ENCODE peak calls at places on chromosomes 6 and 20, in six cellular contexts. One of them, this sample, is unnamed.

GRCh38 chr6:36727491-36728021 is 29.9 kb downstream of the RAB44 start:
- DNase-seq in uterus: no peak
- DNase-seq in foreskin keratinocyte: peak; percentile 39
- DNase-seq in right atrium auricular region: no peak
- DNase-seq in fibroblast of lung: no peak
- DNase-seq in heart left ventricle: no peak
- DNase-seq in this sample: no peak

GRCh38 chr6:169224185-169224695 is 29.4 kb downstream of the THBS2 start:
- DNase-seq in uterus: peak; percentile 75
- DNase-seq in foreskin keratinocyte: peak; percentile 96
- DNase-seq in right atrium auricular region: peak; percentile 79
- DNase-seq in fibroblast of lung: peak; percentile 74
- DNase-seq in heart left ventricle: peak; percentile 61
- DNase-seq in this sample: no peak

GRCh38 chr20:36736451-36737182 is 9.3 kb downstream of the NDRG3 start:
- DNase-seq in uterus: no peak
- DNase-seq in foreskin keratinocyte: no peak
- DNase-seq in right atrium auricular region: no peak
- DNase-seq in fibroblast of lung: no peak
- DNase-seq in heart left ventricle: no peak
- DNase-seq in this sample: no peak

GRCh38 chr6:119241124-119241491 is 108.5 kb downstream of the MAN1A1 start:
- DNase-seq in uterus: no peak
- DNase-seq in foreskin keratinocyte: no peak
- DNase-seq in right atrium auricular region: no peak
- DNase-seq in fibroblast of lung: peak; percentile 82
- DNase-seq in heart left ventricle: no peak
- DNase-seq in this sample: no peak

GRCh38 chr20:10611357-10611756 is 62.4 kb downstream of the JAG1 start:
- DNase-seq in uterus: peak; percentile 63
- DNase-seq in foreskin keratinocyte: peak; percentile 51
- DNase-seq in right atrium auricular region: no peak
- DNase-seq in fibroblast of lung: peak; percentile 50
- DNase-seq in heart left ventricle: peak; percentile 69
- DNase-seq in this sample: peak; percentile 40

GRCh38 chr20:6231551-6231950 is 108.7 kb upstream of the FERMT1 start:
- DNase-seq in uterus: no peak
- DNase-seq in foreskin keratinocyte: peak; percentile 58
- DNase-seq in right atrium auricular region: no peak
- DNase-seq in fibroblast of lung: peak; percentile 15
- DNase-seq in heart left ventricle: no peak
- DNase-seq in this sample: no peak

GRCh38 chr20:58890073-58890453 is 37.5 kb downstream of the GNAS start:
- DNase-seq in uterus: no peak
- DNase-seq in foreskin keratinocyte: no peak
- DNase-seq in right atrium auricular region: no peak
- DNase-seq in fibroblast of lung: no peak
- DNase-seq in heart left ventricle: no peak
- DNase-seq in this sample: no peak

GRCh38 chr6:11140061-11140460 is 28.5 kb upstream of the ERVFRD-1 start:
- DNase-seq in uterus: no peak
- DNase-seq in foreskin keratinocyte: peak; percentile 55
- DNase-seq in right atrium auricular region: no peak
- DNase-seq in fibroblast of lung: peak; percentile 28
- DNase-seq in heart left ventricle: no peak
- DNase-seq in this sample: no peak

GRCh38 chr20:47701612-47702011 is 83.7 kb downstream of the SULF2 start:
- DNase-seq in uterus: no peak
- DNase-seq in foreskin keratinocyte: no peak
- DNase-seq in right atrium auricular region: no peak
- DNase-seq in fibroblast of lung: no peak
- DNase-seq in heart left ventricle: no peak
- DNase-seq in this sample: no peak

GRCh38 chr6:113315068-113315467 is 542.1 kb upstream of the MARCKS start:
- DNase-seq in uterus: no peak
- DNase-seq in foreskin keratinocyte: no peak
- DNase-seq in right atrium auricular region: no peak
- DNase-seq in fibroblast of lung: no peak
- DNase-seq in heart left ventricle: no peak
- DNase-seq in this sample: no peak

GRCh38 chr6:78770766-78771165 is 96.6 kb upstream of the IRAK1BP1 start:
- DNase-seq in uterus: no peak
- DNase-seq in foreskin keratinocyte: no peak
- DNase-seq in right atrium auricular region: no peak
- DNase-seq in fibroblast of lung: no peak
- DNase-seq in heart left ventricle: no peak
- DNase-seq in this sample: no peak

GRCh38 chr6:41647061-41647511 is 8.8 kb downstream of the MDFI start:
- DNase-seq in uterus: no peak
- DNase-seq in foreskin keratinocyte: no peak
- DNase-seq in right atrium auricular region: no peak
- DNase-seq in fibroblast of lung: peak; percentile 65
- DNase-seq in heart left ventricle: no peak
- DNase-seq in this sample: no peak

GRCh38 chr6:31498748-31499147 is 803 bp downstream of the MICB start:
- DNase-seq in uterus: no peak
- DNase-seq in foreskin keratinocyte: no peak
- DNase-seq in right atrium auricular region: no peak
- DNase-seq in fibroblast of lung: peak; percentile 9
- DNase-seq in heart left ventricle: no peak
- DNase-seq in this sample: peak; percentile 51

GRCh38 chr6:168179133-168179532 is 100.1 kb upstream of the FRMD1 start:
- DNase-seq in uterus: no peak
- DNase-seq in foreskin keratinocyte: no peak
- DNase-seq in right atrium auricular region: no peak
- DNase-seq in fibroblast of lung: no peak
- DNase-seq in heart left ventricle: no peak
- DNase-seq in this sample: peak; percentile 7

GRCh38 chr6:91904586-91904985 is 1317.7 kb upstream of the MAP3K7 start:
- DNase-seq in uterus: no peak
- DNase-seq in foreskin keratinocyte: no peak
- DNase-seq in right atrium auricular region: no peak
- DNase-seq in fibroblast of lung: no peak
- DNase-seq in heart left ventricle: no peak
- DNase-seq in this sample: no peak

GRCh38 chr6:56246941-56247653 is at the start of gene COL21A1:
- DNase-seq in uterus: peak; percentile 69
- DNase-seq in foreskin keratinocyte: peak; percentile 37
- DNase-seq in right atrium auricular region: no peak
- DNase-seq in fibroblast of lung: peak; percentile 45
- DNase-seq in heart left ventricle: peak; percentile 45
- DNase-seq in this sample: peak; percentile 39

GRCh38 chr20:16953858-16954257 is 205.7 kb downstream of the OTOR start:
- DNase-seq in uterus: no peak
- DNase-seq in foreskin keratinocyte: no peak
- DNase-seq in right atrium auricular region: no peak
- DNase-seq in fibroblast of lung: no peak
- DNase-seq in heart left ventricle: no peak
- DNase-seq in this sample: no peak

GRCh38 chr20:49412953-49413352 is 69.5 kb downstream of the KCNB1 start:
- DNase-seq in uterus: no peak
- DNase-seq in foreskin keratinocyte: no peak
- DNase-seq in right atrium auricular region: no peak
- DNase-seq in fibroblast of lung: no peak
- DNase-seq in heart left ventricle: no peak
- DNase-seq in this sample: no peak

GRCh38 chr6:14292119-14292518 is 174.5 kb downstream of the CD83 start:
- DNase-seq in uterus: no peak
- DNase-seq in foreskin keratinocyte: peak; percentile 34
- DNase-seq in right atrium auricular region: no peak
- DNase-seq in fibroblast of lung: no peak
- DNase-seq in heart left ventricle: no peak
- DNase-seq in this sample: no peak

GRCh38 chr6:167689751-167690150 is 137.0 kb upstream of the AFDN start:
- DNase-seq in uterus: no peak
- DNase-seq in foreskin keratinocyte: no peak
- DNase-seq in right atrium auricular region: no peak
- DNase-seq in fibroblast of lung: no peak
- DNase-seq in heart left ventricle: peak; percentile 16
- DNase-seq in this sample: no peak

GRCh38 chr20:32179934-32180333 is 27.6 kb downstream of the PLAGL2 start:
- DNase-seq in uterus: no peak
- DNase-seq in foreskin keratinocyte: no peak
- DNase-seq in right atrium auricular region: no peak
- DNase-seq in fibroblast of lung: no peak
- DNase-seq in heart left ventricle: no peak
- DNase-seq in this sample: no peak

GRCh38 chr20:44692932-44693476 is 22.2 kb upstream of the CCN5 start:
- DNase-seq in uterus: peak; percentile 77
- DNase-seq in foreskin keratinocyte: peak; percentile 51
- DNase-seq in right atrium auricular region: peak; percentile 95
- DNase-seq in fibroblast of lung: peak; percentile 97
- DNase-seq in heart left ventricle: peak; percentile 86
- DNase-seq in this sample: peak; percentile 96

GRCh38 chr20:21240394-21240793 is 62.7 kb upstream of the XRN2 start:
- DNase-seq in uterus: no peak
- DNase-seq in foreskin keratinocyte: no peak
- DNase-seq in right atrium auricular region: no peak
- DNase-seq in fibroblast of lung: no peak
- DNase-seq in heart left ventricle: no peak
- DNase-seq in this sample: no peak

GRCh38 chr20:56437196-56437960 is 25.3 kb downstream of the CASS4 start:
- DNase-seq in uterus: no peak
- DNase-seq in foreskin keratinocyte: no peak
- DNase-seq in right atrium auricular region: no peak
- DNase-seq in fibroblast of lung: no peak
- DNase-seq in heart left ventricle: no peak
- DNase-seq in this sample: peak; percentile 38

GRCh38 chr6:7151381-7151780 is 43.6 kb downstream of the RREB1 start:
- DNase-seq in uterus: no peak
- DNase-seq in foreskin keratinocyte: no peak
- DNase-seq in right atrium auricular region: no peak
- DNase-seq in fibroblast of lung: peak; percentile 20
- DNase-seq in heart left ventricle: no peak
- DNase-seq in this sample: no peak

GRCh38 chr6:13355043-13355945 is 27.0 kb upstream of the TBC1D7 start:
- DNase-seq in uterus: no peak
- DNase-seq in foreskin keratinocyte: peak; percentile 98
- DNase-seq in right atrium auricular region: no peak
- DNase-seq in fibroblast of lung: peak; percentile 93
- DNase-seq in heart left ventricle: no peak
- DNase-seq in this sample: no peak

GRCh38 chr20:25030649-25031026 is 27.3 kb downstream of the ACSS1 start:
- DNase-seq in uterus: no peak
- DNase-seq in foreskin keratinocyte: no peak
- DNase-seq in right atrium auricular region: no peak
- DNase-seq in fibroblast of lung: no peak
- DNase-seq in heart left ventricle: peak; percentile 25
- DNase-seq in this sample: no peak

GRCh38 chr6:154197176-154197850 is 158.3 kb downstream of the OPRM1 start:
- DNase-seq in uterus: no peak
- DNase-seq in foreskin keratinocyte: peak; percentile 39
- DNase-seq in right atrium auricular region: no peak
- DNase-seq in fibroblast of lung: peak; percentile 91
- DNase-seq in heart left ventricle: no peak
- DNase-seq in this sample: no peak

GRCh38 chr20:54048489-54048888 is 21.9 kb downstream of the BCAS1 start:
- DNase-seq in uterus: no peak
- DNase-seq in foreskin keratinocyte: no peak
- DNase-seq in right atrium auricular region: no peak
- DNase-seq in fibroblast of lung: peak; percentile 8
- DNase-seq in heart left ventricle: no peak
- DNase-seq in this sample: no peak
- H3K27me3 ChIP-seq in uterus: no peaks in the 10 kb centered on the region
- H3K27me3 ChIP-seq in foreskin keratinocyte: peaks cover 6% of the 10 kb centered on the region
- H3K27me3 ChIP-seq in right atrium auricular region: no peaks in the 10 kb centered on the region
- H3K27me3 ChIP-seq in fibroblast of lung: no peaks in the 10 kb centered on the region
- H3K27me3 ChIP-seq in heart left ventricle: no peaks in the 10 kb centered on the region
- H3K27me3 ChIP-seq in this sample: no peaks in the 10 kb centered on the region

GRCh38 chr6:159832941-159833340 is 32.9 kb downstream of the PNLDC1 start:
- DNase-seq in uterus: no peak
- DNase-seq in foreskin keratinocyte: peak; percentile 78
- DNase-seq in right atrium auricular region: no peak
- DNase-seq in fibroblast of lung: no peak
- DNase-seq in heart left ventricle: no peak
- DNase-seq in this sample: no peak
- TF ChIP-seq CTCF in uterus: no peak
- TF ChIP-seq CTCF in foreskin keratinocyte: peak; percentile 68
- TF ChIP-seq CTCF in right atrium auricular region: no peak
- TF ChIP-seq CTCF in fibroblast of lung: no peak
- TF ChIP-seq CTCF in heart left ventricle: no peak
- TF ChIP-seq CTCF in this sample: no peak

GRCh38 chr20:38703526-38703925 is 20.8 kb upstream of the SLC32A1 start:
- DNase-seq in uterus: no peak
- DNase-seq in foreskin keratinocyte: no peak
- DNase-seq in right atrium auricular region: no peak
- DNase-seq in fibroblast of lung: no peak
- DNase-seq in heart left ventricle: no peak
- DNase-seq in this sample: peak; percentile 23
- H3K27me3 ChIP-seq in uterus: no peaks in the 10 kb centered on the region
- H3K27me3 ChIP-seq in foreskin keratinocyte: peaks cover 33% of the 10 kb centered on the region
- H3K27me3 ChIP-seq in right atrium auricular region: no peaks in the 10 kb centered on the region
- H3K27me3 ChIP-seq in fibroblast of lung: peaks cover 8% of the 10 kb centered on the region
- H3K27me3 ChIP-seq in heart left ventricle: peaks cover 12% of the 10 kb centered on the region
- H3K27me3 ChIP-seq in this sample: no peaks in the 10 kb centered on the region

GRCh38 chr6:89299451-89299850 is 15.6 kb downstream of the GABRR2 start:
- DNase-seq in uterus: no peak
- DNase-seq in foreskin keratinocyte: no peak
- DNase-seq in right atrium auricular region: no peak
- DNase-seq in fibroblast of lung: no peak
- DNase-seq in heart left ventricle: no peak
- DNase-seq in this sample: no peak
- TF ChIP-seq CTCF in uterus: no peak
- TF ChIP-seq CTCF in foreskin keratinocyte: peak; percentile 45
- TF ChIP-seq CTCF in right atrium auricular region: no peak
- TF ChIP-seq CTCF in fibroblast of lung: peak; percentile 25
- TF ChIP-seq CTCF in heart left ventricle: no peak
- TF ChIP-seq CTCF in this sample: no peak